ENCODE peak calls at places on chromosomes 12 and 14, in nine cellular contexts. Q is A549; T is AG10803; A is GM12865; K is CD8-positive, alpha-beta T cell; O is cardiac fibroblast; N is epithelial cell of esophagus; V is fibroblast of mammary gland; W is lower leg skin. F is an unnamed sample.

GRCh38 chr12:96225003-96225855 is 31.1 kb downstream of the ELK3 start:
- DNase-seq in Q (no peak), T (no peak), A (no peak), K (no peak), O (peak), N (no peak), V (no peak), W (no peak), F (no peak)

GRCh38 chr12:79439179-79439825 is 251.5 kb downstream of the PAWR start:
- DNase-seq in Q (no peak), T (no peak), A (no peak), K (no peak), O (no peak), N (no peak), V (no peak), W (no peak), F (no peak)

GRCh38 chr12:78818487-78818886 is 46.1 kb upstream of the SYT1 start:
- DNase-seq in Q (no peak), T (no peak), A (no peak), K (no peak), O (no peak), N (peak), V (no peak), W (no peak), F (no peak)

GRCh38 chr14:101972126-101972785 is 7.9 kb downstream of the DYNC1H1 start:
- DNase-seq in Q (peak), T (peak), A (no peak), K (no peak), O (peak), N (peak), V (peak), W (peak), F (peak)

GRCh38 chr14:69318241-69318640 is 58.3 kb downstream of the GALNT16 start:
- DNase-seq in Q (no peak), T (no peak), A (peak), K (no peak), O (no peak), N (no peak), V (no peak), W (no peak), F (no peak)

GRCh38 chr12:131912526-131913274 is 16.4 kb upstream of the PUS1 start:
- DNase-seq in Q (peak), T (peak), A (no peak), K (no peak), O (peak), N (peak), V (peak), W (peak), F (peak)

GRCh38 chr12:81417056-81417455 is 339.2 kb downstream of the ACSS3 start:
- DNase-seq in Q (no peak), T (no peak), A (no peak), K (no peak), O (no peak), N (no peak), V (no peak), W (no peak), F (no peak)

GRCh38 chr12:50132505-50133135 is 20.6 kb downstream of the COX14 start:
- DNase-seq in Q (no peak), T (peak), A (peak), K (no peak), O (peak), N (peak), V (peak), W (no peak), F (no peak)

GRCh38 chr12:51887476-51888315 is at the start of gene ANKRD33:
- DNase-seq in Q (no peak), T (no peak), A (no peak), K (no peak), O (no peak), N (peak), V (peak), W (no peak), F (peak)

GRCh38 chr14:102027951-102028350 is 58.9 kb downstream of the HSP90AA1 start:
- DNase-seq in Q (no peak), T (no peak), A (no peak), K (no peak), O (no peak), N (no peak), V (no peak), W (no peak), F (no peak)

GRCh38 chr14:60253649-60254048 is 4.6 kb downstream of the PPM1A start:
- DNase-seq in Q (no peak), T (no peak), A (no peak), K (no peak), O (no peak), N (no peak), V (no peak), W (no peak), F (no peak)

GRCh38 chr12:6559500-6559899 is 3.7 kb upstream of the IFFO1 start:
- DNase-seq in Q (no peak), T (no peak), A (no peak), K (no peak), O (no peak), N (no peak), V (no peak), W (no peak), F (no peak)

GRCh38 chr14:100604126-100604501 is 16.9 kb upstream of the BEGAIN start:
- DNase-seq in Q (no peak), T (no peak), A (no peak), K (no peak), O (no peak), N (no peak), V (no peak), W (no peak), F (no peak)

GRCh38 chr12:48997719-48998496 is 1.3 kb downstream of the DDN start:
- DNase-seq in Q (peak), T (no peak), A (peak), K (peak), O (no peak), N (no peak), V (no peak), W (no peak), F (peak)

GRCh38 chr12:47028186-47028585 is 51.2 kb upstream of the PCED1B start:
- DNase-seq in Q (no peak), T (no peak), A (no peak), K (no peak), O (no peak), N (no peak), V (no peak), W (no peak), F (no peak)

GRCh38 chr12:47033081-47033480 is 46.3 kb upstream of the PCED1B start:
- DNase-seq in Q (no peak), T (peak), A (no peak), K (no peak), O (peak), N (peak), V (peak), W (peak), F (peak)

GRCh38 chr12:47032644-47033043 is 46.8 kb upstream of the PCED1B start:
- DNase-seq in Q (no peak), T (peak), A (peak), K (peak), O (peak), N (peak), V (peak), W (no peak), F (no peak)

GRCh38 chr12:47028981-47029708 is 50.3 kb upstream of the PCED1B start:
- DNase-seq in Q (no peak), T (no peak), A (no peak), K (no peak), O (no peak), N (no peak), V (no peak), W (no peak), F (no peak)

GRCh38 chr12:47029903-47030302 is 49.5 kb upstream of the PCED1B start:
- DNase-seq in Q (no peak), T (no peak), A (no peak), K (no peak), O (no peak), N (no peak), V (no peak), W (no peak), F (no peak)
- TF ChIP-seq CTCF in Q (no peak), T (no peak), A (no peak), K (no peak), O (no peak), N (no peak), V (no peak), W (no peak), F (no peak)

DNA sequence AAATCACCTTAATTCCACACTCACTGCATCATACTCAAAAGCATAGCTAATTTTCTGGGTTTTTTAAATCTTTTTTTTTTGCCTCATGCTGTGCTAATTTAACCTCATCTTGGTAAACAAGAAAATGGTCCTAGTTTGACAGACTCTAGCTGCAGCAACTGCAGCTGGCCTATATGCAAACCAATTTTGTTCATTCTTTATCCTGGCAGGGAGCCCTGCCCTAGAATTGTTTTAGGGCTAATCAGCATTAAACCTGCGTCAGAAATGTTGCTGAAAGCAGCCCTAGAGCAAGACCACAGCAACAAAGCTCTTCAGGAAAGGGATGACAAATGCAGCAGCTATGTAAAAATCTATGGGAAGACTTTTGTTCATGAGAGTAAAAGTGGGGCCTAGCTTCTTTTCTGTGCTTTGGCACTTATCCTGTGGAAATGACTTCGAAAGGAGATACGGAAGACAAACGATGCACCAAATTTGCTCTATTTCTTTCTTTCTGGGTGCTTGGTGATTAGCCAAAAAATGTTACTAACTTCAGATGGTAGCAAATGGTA is 72.2 kb downstream of the DENND5B start:
- DNase-seq in Q (peak), T (peak), A (no peak), K (no peak), O (peak), N (peak), V (peak), W (no peak), F (peak)
- TF ChIP-seq CTCF in Q (no peak), T (no peak), A (no peak), K (no peak), O (no peak), N (no peak), V (no peak), W (no peak), F (no peak)

DNA sequence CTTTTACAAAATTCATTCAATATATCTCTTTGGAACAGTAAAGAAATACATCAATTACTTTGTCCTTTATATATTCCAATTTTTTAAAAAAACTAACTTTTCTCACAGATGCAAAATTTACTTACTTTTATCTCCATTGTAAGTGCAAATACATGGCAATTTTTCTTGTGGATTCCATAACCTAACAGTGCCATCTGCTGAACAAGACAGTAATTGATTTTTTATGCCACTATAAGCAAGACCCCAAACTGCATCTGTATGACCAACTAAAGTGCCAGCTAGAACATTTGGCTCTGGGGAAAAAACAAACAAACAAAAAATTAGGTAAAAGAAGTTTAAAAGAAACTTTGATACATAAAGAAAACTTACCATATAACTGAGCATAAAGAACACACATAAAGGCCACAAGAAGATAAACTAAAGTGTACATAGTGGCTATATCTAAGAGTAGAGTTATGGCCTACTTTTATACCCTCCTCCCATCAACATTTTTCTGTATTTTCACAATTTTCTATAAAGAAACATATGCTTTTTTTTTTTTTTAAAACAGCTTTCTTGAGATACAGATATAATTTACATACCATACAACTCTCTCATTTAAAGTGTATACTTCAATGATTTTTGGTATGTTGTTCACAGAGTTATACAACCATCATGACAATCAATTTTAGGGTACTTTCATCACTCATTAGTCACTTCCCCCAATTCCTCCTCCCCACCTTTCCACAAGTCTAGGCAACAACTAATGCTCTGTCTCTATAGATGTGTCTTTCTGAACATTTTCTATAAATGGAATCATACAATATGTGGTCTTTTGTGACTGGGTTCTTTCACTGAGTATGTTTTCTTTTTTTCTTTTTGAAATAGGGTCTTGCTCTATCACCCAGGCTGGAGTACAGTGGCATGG is 32.6 kb downstream of the COCH start:
- DNase-seq in Q (no peak), T (no peak), A (peak), K (no peak), O (peak), N (peak), V (peak), W (no peak), F (no peak)
- TF ChIP-seq CTCF in Q (peak), T (peak), A (peak), K (no peak), O (peak), N (peak), V (peak), W (no peak), F (peak)

DNA sequence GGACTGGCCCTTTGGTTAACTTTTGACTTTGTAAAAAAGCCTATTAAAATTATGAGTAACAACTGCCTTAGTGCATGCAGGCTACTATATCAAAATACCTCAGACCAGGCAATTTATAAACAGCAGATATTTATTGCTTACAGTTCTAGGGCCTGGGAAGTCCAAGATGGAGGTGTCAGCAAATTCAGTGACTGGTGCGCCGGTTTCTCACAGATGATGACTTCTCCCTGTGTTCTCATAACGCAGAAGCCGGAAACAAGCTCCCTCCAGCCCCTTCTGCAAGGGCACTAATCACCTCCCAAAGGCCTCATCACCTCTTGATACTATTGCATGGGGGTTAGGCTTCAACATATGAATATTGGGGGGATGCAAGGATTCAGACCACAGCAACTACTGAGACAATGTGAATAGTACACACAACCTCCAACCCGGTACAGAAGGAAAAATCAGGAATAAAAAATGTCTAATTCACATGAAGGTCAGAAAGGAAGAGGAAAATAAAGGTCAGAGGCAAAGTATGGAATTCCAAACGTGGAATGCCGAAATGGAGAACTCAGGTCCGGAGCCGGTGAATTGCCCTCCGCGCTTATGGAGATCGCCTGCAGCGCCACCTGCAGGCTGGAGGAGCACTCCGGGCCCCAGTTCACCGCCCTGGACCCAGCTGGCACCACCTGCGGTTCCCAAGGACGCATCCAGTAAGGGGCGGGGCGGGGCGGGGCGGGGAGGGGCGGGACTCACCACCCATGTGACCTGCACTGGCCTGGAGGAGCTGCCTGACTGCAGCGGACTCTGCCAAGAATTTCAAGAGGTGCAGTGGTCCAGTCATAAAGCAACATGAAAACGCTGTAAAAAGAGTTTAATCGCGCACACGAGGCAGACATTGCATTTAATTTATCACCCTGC is 203.4 kb downstream of the KIF26A start:
- DNase-seq in Q (peak), T (peak), A (peak), K (no peak), O (peak), N (no peak), V (peak), W (no peak), F (peak)
- TF ChIP-seq CTCF in Q (peak), T (peak), A (peak), K (no peak), O (no peak), N (no peak), V (no peak), W (no peak), F (peak)

GRCh38 chr12:41189395-41190251 is 1.5 kb downstream of the PDZRN4 start:
- DNase-seq in Q (no peak), T (no peak), A (no peak), K (no peak), O (no peak), N (no peak), V (peak), W (no peak), F (peak)

GRCh38 chr12:41193321-41193720 is 5.2 kb downstream of the PDZRN4 start:
- DNase-seq in Q (no peak), T (no peak), A (no peak), K (no peak), O (no peak), N (no peak), V (no peak), W (no peak), F (no peak)

GRCh38 chr12:41188841-41189394 is 798 bp downstream of the PDZRN4 start:
- DNase-seq in Q (no peak), T (no peak), A (no peak), K (no peak), O (no peak), N (no peak), V (no peak), W (no peak), F (peak)

GRCh38 chr12:41188058-41188840 is at the start of gene PDZRN4:
- DNase-seq in Q (no peak), T (no peak), A (no peak), K (no peak), O (no peak), N (peak), V (no peak), W (no peak), F (no peak)

DNA sequence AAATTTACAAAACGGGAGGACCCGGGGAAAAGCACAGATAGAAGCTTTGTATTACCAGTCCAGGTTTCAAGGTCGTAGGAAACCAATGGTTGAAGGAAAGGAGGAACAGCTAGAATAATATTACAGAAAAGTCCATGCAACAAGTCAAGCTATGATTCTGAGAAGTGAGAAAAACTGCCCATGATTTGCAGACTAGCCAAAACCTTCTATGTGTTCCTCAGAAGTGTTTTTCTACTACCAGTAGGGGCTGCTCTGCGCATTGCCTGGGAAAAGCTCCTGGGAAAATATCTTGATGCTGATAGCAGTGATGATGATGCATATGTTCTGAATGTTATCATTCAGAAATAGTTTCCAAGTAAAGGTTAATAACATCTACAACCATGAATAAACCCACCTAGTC is 2.2 kb downstream of the PDZRN4 start:
- DNase-seq in Q (peak), T (no peak), A (no peak), K (no peak), O (peak), N (peak), V (peak), W (no peak), F (peak)
- TF ChIP-seq CTCF in Q (peak), T (no peak), A (peak), K (no peak), O (peak), N (peak), V (peak), W (no peak), F (no peak)

DNA sequence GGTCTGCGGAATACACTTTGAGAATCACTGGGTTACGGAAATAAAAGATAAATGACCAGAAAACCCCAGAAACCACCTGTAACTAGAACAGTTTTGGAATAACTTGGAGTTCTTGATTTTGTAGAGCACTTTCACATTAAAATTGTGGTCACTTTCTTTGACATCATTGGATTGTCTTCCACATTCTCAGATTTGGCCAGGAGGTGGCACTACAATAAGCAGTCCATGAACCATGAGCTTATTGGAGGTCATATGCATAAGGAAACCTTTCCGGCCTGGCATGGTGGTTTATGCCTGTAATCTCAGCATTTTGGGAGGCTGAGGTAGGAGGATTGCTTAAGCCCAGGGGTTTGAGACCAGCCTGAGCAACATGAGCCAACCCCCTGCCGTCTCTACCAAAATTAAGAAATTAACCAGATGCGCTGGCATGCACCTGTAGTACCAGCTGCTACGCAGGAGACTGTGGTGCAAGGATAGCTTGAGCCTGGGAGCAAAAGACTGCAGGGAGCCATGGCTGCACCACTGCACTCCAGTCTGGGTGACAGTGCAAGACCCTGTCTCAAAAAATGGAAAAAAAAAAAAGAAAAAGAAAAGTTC is 107.7 kb upstream of the CAND1 start:
- DNase-seq in Q (peak), T (peak), A (peak), K (peak), O (peak), N (peak), V (peak), W (no peak), F (peak)
- TF ChIP-seq CTCF in Q (peak), T (peak), A (peak), K (peak), O (peak), N (peak), V (peak), W (no peak), F (peak)

GRCh38 chr12:53500119-53500775 is 836 bp upstream of the TARBP2 start:
- DNase-seq in Q (no peak), T (peak), A (no peak), K (no peak), O (peak), N (peak), V (peak), W (peak), F (no peak)

GRCh38 chr12:53500776-53501614 is at the start of gene TARBP2:
- DNase-seq in Q (peak), T (peak), A (peak), K (peak), O (peak), N (peak), V (peak), W (peak), F (peak)

GRCh38 chr12:53497461-53497860 is 1.8 kb downstream of the MAP3K12 start:
- DNase-seq in Q (no peak), T (no peak), A (no peak), K (no peak), O (no peak), N (no peak), V (no peak), W (no peak), F (no peak)

GRCh38 chr12:53498235-53498630 is 1.0 kb downstream of the MAP3K12 start:
- DNase-seq in Q (no peak), T (no peak), A (no peak), K (no peak), O (no peak), N (no peak), V (no peak), W (no peak), F (no peak)

GRCh38 chr12:53499261-53500118 is at the start of gene MAP3K12:
- DNase-seq in Q (peak), T (peak), A (peak), K (peak), O (peak), N (peak), V (peak), W (peak), F (peak)
- TF ChIP-seq CTCF in Q (peak), T (peak), A (no peak), K (no peak), O (no peak), N (no peak), V (no peak), W (no peak), F (no peak)

GRCh38 chr12:55385911-55386310 is 14.4 kb upstream of the OR6C65 start:
- DNase-seq in Q (no peak), T (no peak), A (no peak), K (no peak), O (no peak), N (no peak), V (no peak), W (no peak), F (no peak)
- TF ChIP-seq CTCF in Q (no peak), T (no peak), A (no peak), K (no peak), O (no peak), N (no peak), V (no peak), W (no peak), F (no peak)

GRCh38 chr14:76844223-76844622 is 18.0 kb downstream of the LRRC74A start:
- DNase-seq in Q (peak), T (peak), A (peak), K (peak), O (peak), N (peak), V (peak), W (peak), F (peak)
- TF ChIP-seq CTCF in Q (no peak), T (peak), A (peak), K (peak), O (peak), N (peak), V (no peak), W (no peak), F (no peak)